ENCODE peak calls at places on chromosomes 4 and X, in seven cellular contexts. One of them, this sample, is unnamed.

GRCh38 chr4:165714650-165715049 is 158.4 kb upstream of the TLL1 start:
- DNase-seq in GM23248: no peak
- DNase-seq in GM23338: no peak
- DNase-seq in MM.1S: no peak
- DNase-seq in hepatocyte: no peak
- DNase-seq in SK-N-SH: no peak
- DNase-seq in neural progenitor cell: no peak
- DNase-seq in this sample: no peak

GRCh38 chrX:130299279-130300009 is 30.7 kb upstream of the ZNF280C start:
- DNase-seq in GM23338: peak; percentile 13
- DNase-seq in MM.1S: peak; percentile 50
- DNase-seq in hepatocyte: no peak
- DNase-seq in neural progenitor cell: no peak
- DNase-seq in SK-N-SH: peak; percentile 42
- DNase-seq in GM23248: no peak
- DNase-seq in this sample: no peak

GRCh38 chrX:18617351-18617750 is 54.6 kb downstream of the RS1 start:
- DNase-seq in GM23248: peak; percentile 47
- DNase-seq in SK-N-SH: no peak
- DNase-seq in hepatocyte: peak; percentile 65
- DNase-seq in MM.1S: no peak
- DNase-seq in GM23338: no peak
- DNase-seq in neural progenitor cell: peak; percentile 6
- DNase-seq in this sample: peak; percentile 89

GRCh38 chr4:98519268-98519993 is 139.0 kb downstream of the TSPAN5 start:
- DNase-seq in GM23248: peak; percentile 63
- DNase-seq in SK-N-SH: no peak
- DNase-seq in MM.1S: no peak
- DNase-seq in neural progenitor cell: no peak
- DNase-seq in hepatocyte: no peak
- DNase-seq in GM23338: no peak
- DNase-seq in this sample: no peak

GRCh38 chrX:69236641-69237040 is 71.4 kb upstream of the PJA1 start:
- DNase-seq in MM.1S: no peak
- DNase-seq in SK-N-SH: no peak
- DNase-seq in neural progenitor cell: no peak
- DNase-seq in hepatocyte: no peak
- DNase-seq in GM23338: no peak
- DNase-seq in GM23248: no peak
- DNase-seq in this sample: no peak

GRCh38 chrX:133786382-133786781 is 199.0 kb downstream of the GPC3 start:
- DNase-seq in hepatocyte: no peak
- DNase-seq in neural progenitor cell: no peak
- DNase-seq in GM23248: no peak
- DNase-seq in MM.1S: no peak
- DNase-seq in GM23338: no peak
- DNase-seq in SK-N-SH: no peak
- DNase-seq in this sample: no peak

GRCh38 chr4:82680834-82681233 is 117.8 kb downstream of the SCD5 start:
- DNase-seq in GM23338: peak; percentile 27
- DNase-seq in SK-N-SH: no peak
- DNase-seq in GM23248: no peak
- DNase-seq in hepatocyte: no peak
- DNase-seq in MM.1S: no peak
- DNase-seq in neural progenitor cell: no peak
- DNase-seq in this sample: no peak

GRCh38 chrX:40245411-40246140 is 147.8 kb upstream of the BCOR start:
- DNase-seq in GM23248: peak; percentile 5
- DNase-seq in GM23338: no peak
- DNase-seq in hepatocyte: peak; percentile 28
- DNase-seq in SK-N-SH: no peak
- DNase-seq in neural progenitor cell: no peak
- DNase-seq in MM.1S: no peak
- DNase-seq in this sample: no peak

GRCh38 chrX:48794993-48795501 is 6.8 kb upstream of the HDAC6 start:
- DNase-seq in GM23338: no peak
- DNase-seq in GM23248: peak; percentile 58
- DNase-seq in MM.1S: no peak
- DNase-seq in neural progenitor cell: no peak
- DNase-seq in hepatocyte: peak; percentile 61
- DNase-seq in SK-N-SH: no peak
- DNase-seq in this sample: peak; percentile 61

GRCh38 chrX:18886344-18887161 is 97.4 kb downstream of the PHKA2 start:
- DNase-seq in hepatocyte: peak; percentile 76
- DNase-seq in SK-N-SH: peak; percentile 62
- DNase-seq in GM23338: peak; percentile 70
- DNase-seq in neural progenitor cell: peak; percentile 69
- DNase-seq in MM.1S: peak; percentile 62
- DNase-seq in GM23248: peak; percentile 74
- DNase-seq in this sample: peak; percentile 70

GRCh38 chr4:153534792-153535629 is 68.9 kb downstream of the TMEM131L start:
- DNase-seq in MM.1S: no peak
- DNase-seq in neural progenitor cell: no peak
- DNase-seq in SK-N-SH: no peak
- DNase-seq in hepatocyte: no peak
- DNase-seq in GM23338: no peak
- DNase-seq in GM23248: no peak
- DNase-seq in this sample: no peak

GRCh38 chr4:98801259-98801725 is 127.6 kb downstream of the EIF4E start:
- DNase-seq in hepatocyte: peak; percentile 24
- DNase-seq in neural progenitor cell: peak; percentile 87
- DNase-seq in MM.1S: no peak
- DNase-seq in GM23248: no peak
- DNase-seq in GM23338: no peak
- DNase-seq in SK-N-SH: no peak
- DNase-seq in this sample: no peak

GRCh38 chr4:144666539-144667175 is 20.7 kb downstream of the HHIP start:
- DNase-seq in neural progenitor cell: no peak
- DNase-seq in GM23248: peak; percentile 24
- DNase-seq in MM.1S: no peak
- DNase-seq in SK-N-SH: no peak
- DNase-seq in hepatocyte: no peak
- DNase-seq in GM23338: no peak
- DNase-seq in this sample: peak; percentile 72

GRCh38 chr4:99235955-99236354 is 16.9 kb upstream of the ADH6 start:
- DNase-seq in SK-N-SH: no peak
- DNase-seq in hepatocyte: no peak
- DNase-seq in neural progenitor cell: no peak
- DNase-seq in MM.1S: no peak
- DNase-seq in GM23338: no peak
- DNase-seq in GM23248: no peak
- DNase-seq in this sample: no peak

GRCh38 chr4:169311643-169312365 is 41.0 kb upstream of the SH3RF1 start:
- DNase-seq in GM23338: peak; percentile 94
- DNase-seq in MM.1S: peak; percentile 20
- DNase-seq in hepatocyte: peak; percentile 71
- DNase-seq in neural progenitor cell: peak; percentile 81
- DNase-seq in GM23248: peak; percentile 60
- DNase-seq in SK-N-SH: peak; percentile 51
- DNase-seq in this sample: peak; percentile 53

GRCh38 chr4:173436149-173436579 is 37.2 kb upstream of the SCRG1 start:
- DNase-seq in MM.1S: no peak
- DNase-seq in SK-N-SH: no peak
- DNase-seq in hepatocyte: peak; percentile 28
- DNase-seq in GM23338: peak; percentile 33
- DNase-seq in neural progenitor cell: peak; percentile 6
- DNase-seq in GM23248: peak; percentile 91
- DNase-seq in this sample: no peak

GRCh38 chrX:66163849-66164401 is at the start of gene HEPH:
- DNase-seq in hepatocyte: peak; percentile 36
- DNase-seq in SK-N-SH: no peak
- DNase-seq in GM23338: peak; percentile 68
- DNase-seq in GM23248: peak; percentile 63
- DNase-seq in MM.1S: no peak
- DNase-seq in neural progenitor cell: peak; percentile 65
- DNase-seq in this sample: no peak

GRCh38 chr4:10104211-10104990 is 12.2 kb downstream of the WDR1 start:
- DNase-seq in GM23248: peak; percentile 61
- DNase-seq in GM23338: no peak
- DNase-seq in neural progenitor cell: peak; percentile 62
- DNase-seq in MM.1S: peak; percentile 69
- DNase-seq in hepatocyte: no peak
- DNase-seq in SK-N-SH: no peak
- DNase-seq in this sample: no peak

GRCh38 chrX:151793886-151794285 is 59.3 kb downstream of the CNGA2 start:
- DNase-seq in GM23248: no peak
- DNase-seq in hepatocyte: no peak
- DNase-seq in SK-N-SH: no peak
- DNase-seq in MM.1S: no peak
- DNase-seq in GM23338: no peak
- DNase-seq in neural progenitor cell: no peak
- DNase-seq in this sample: no peak

GRCh38 chrX:125327891-125328290 is 8.2 kb downstream of the TEX13C start:
- DNase-seq in MM.1S: no peak
- DNase-seq in SK-N-SH: no peak
- DNase-seq in hepatocyte: no peak
- DNase-seq in GM23248: no peak
- DNase-seq in neural progenitor cell: no peak
- DNase-seq in GM23338: no peak
- DNase-seq in this sample: no peak

GRCh38 chrX:153889123-153889522 is 3.1 kb upstream of the L1CAM start:
- DNase-seq in neural progenitor cell: no peak
- DNase-seq in GM23338: no peak
- DNase-seq in GM23248: no peak
- DNase-seq in SK-N-SH: no peak
- DNase-seq in hepatocyte: no peak
- DNase-seq in MM.1S: no peak
- DNase-seq in this sample: no peak

DNA sequence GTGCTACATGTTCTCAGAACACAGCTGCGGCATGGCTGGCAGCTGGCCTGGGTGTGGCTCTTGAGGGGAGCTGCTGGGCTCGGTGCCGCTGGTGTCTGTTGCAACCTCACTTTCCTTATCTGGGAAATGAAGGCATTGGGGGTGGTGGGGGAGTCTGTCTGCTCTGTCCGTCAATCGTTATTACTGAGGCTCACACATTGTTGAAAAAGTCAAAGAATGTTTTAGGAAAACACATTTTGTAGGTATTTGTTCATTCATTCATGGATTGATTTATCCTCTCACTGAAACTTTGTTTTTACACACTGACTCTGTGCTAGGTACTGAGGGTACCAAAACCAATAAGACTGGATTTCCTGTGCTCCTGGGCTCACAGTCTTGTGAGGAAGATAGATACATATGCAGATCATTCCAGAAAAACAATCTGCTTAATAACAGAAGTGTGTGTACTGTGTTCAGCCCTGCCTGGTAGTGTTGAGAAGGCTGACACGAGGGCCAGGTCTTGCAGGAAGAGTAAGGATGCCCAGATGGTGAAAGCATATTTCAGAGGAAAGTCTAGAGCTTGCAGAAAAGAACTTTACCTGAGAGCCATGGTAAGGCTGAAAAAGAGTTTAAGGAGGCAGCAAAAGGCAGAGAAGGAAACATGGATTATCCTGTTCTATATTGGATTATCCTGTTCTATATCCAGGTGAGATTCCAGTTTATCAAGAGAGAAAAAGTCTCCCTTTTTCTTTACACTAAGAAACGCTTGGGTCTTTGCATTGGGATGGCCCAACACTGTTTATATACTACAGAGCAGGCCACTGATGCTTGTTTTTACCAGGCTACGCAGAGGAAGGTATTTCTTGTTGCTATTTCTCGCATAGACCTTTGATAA is 217.8 kb downstream of the PTTG2 start:
- DNase-seq in GM23338: no peak
- DNase-seq in hepatocyte: no peak
- DNase-seq in GM23248: peak; percentile 66
- DNase-seq in neural progenitor cell: no peak
- DNase-seq in SK-N-SH: no peak
- DNase-seq in MM.1S: peak; percentile 86
- DNase-seq in this sample: no peak
- TF ChIP-seq EZH2phosphoT487 in GM23338: no peak
- TF ChIP-seq EZH2phosphoT487 in hepatocyte: no peak
- TF ChIP-seq EZH2phosphoT487 in GM23248: no peak
- TF ChIP-seq EZH2phosphoT487 in neural progenitor cell: no peak
- TF ChIP-seq EZH2phosphoT487 in SK-N-SH: no peak
- TF ChIP-seq EZH2phosphoT487 in MM.1S: no peak
- TF ChIP-seq EZH2phosphoT487 in this sample: no peak

GRCh38 chr4:94871644-94872305 is 114.0 kb downstream of the BMPR1B start:
- DNase-seq in MM.1S: no peak
- DNase-seq in GM23248: no peak
- DNase-seq in neural progenitor cell: no peak
- DNase-seq in hepatocyte: no peak
- DNase-seq in GM23338: no peak
- DNase-seq in SK-N-SH: peak; percentile 72
- DNase-seq in this sample: no peak
- TF ChIP-seq EZH2phosphoT487 in MM.1S: no peak
- TF ChIP-seq EZH2phosphoT487 in GM23248: no peak
- TF ChIP-seq EZH2phosphoT487 in neural progenitor cell: no peak
- TF ChIP-seq EZH2phosphoT487 in hepatocyte: no peak
- TF ChIP-seq EZH2phosphoT487 in GM23338: no peak
- TF ChIP-seq EZH2phosphoT487 in SK-N-SH: no peak
- TF ChIP-seq EZH2phosphoT487 in this sample: no peak

GRCh38 chr4:124686279-124686678 is 26.3 kb downstream of the ANKRD50 start:
- DNase-seq in SK-N-SH: peak; percentile 6
- DNase-seq in neural progenitor cell: peak; percentile 69
- DNase-seq in GM23248: no peak
- DNase-seq in MM.1S: no peak
- DNase-seq in hepatocyte: no peak
- DNase-seq in GM23338: peak; percentile 82
- DNase-seq in this sample: no peak

GRCh38 chr4:124684301-124684700 is 28.2 kb downstream of the ANKRD50 start:
- DNase-seq in GM23248: no peak
- DNase-seq in GM23338: no peak
- DNase-seq in MM.1S: no peak
- DNase-seq in neural progenitor cell: no peak
- DNase-seq in SK-N-SH: no peak
- DNase-seq in hepatocyte: no peak
- DNase-seq in this sample: peak; percentile 17

GRCh38 chr4:124691801-124692200 is 20.7 kb downstream of the ANKRD50 start:
- DNase-seq in GM23248: no peak
- DNase-seq in hepatocyte: no peak
- DNase-seq in GM23338: no peak
- DNase-seq in MM.1S: no peak
- DNase-seq in SK-N-SH: no peak
- DNase-seq in neural progenitor cell: no peak
- DNase-seq in this sample: no peak

DNA sequence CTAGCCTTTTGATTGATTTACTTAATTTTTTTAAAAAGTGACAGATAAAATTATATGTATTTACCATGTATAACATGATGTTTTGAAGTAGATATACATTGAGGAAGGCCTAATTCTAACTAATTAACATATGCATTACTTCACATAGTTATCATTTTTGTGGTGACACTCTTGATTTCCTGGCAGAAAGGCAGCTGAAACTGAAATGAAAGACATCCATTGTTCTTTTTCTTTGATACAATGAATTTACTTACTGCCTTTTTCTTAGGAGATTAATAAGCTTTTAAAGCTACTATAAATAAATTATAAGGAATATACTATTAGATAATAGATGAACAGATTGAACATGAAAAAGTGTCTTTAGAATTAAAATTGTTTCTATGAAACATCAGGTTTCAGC is 26.7 kb downstream of the ANKRD50 start:
- DNase-seq in MM.1S: peak; percentile 24
- DNase-seq in GM23338: no peak
- DNase-seq in GM23248: no peak
- DNase-seq in neural progenitor cell: no peak
- DNase-seq in hepatocyte: no peak
- DNase-seq in SK-N-SH: no peak
- DNase-seq in this sample: no peak
- TF ChIP-seq EZH2phosphoT487 in MM.1S: no peak
- TF ChIP-seq EZH2phosphoT487 in GM23338: no peak
- TF ChIP-seq EZH2phosphoT487 in GM23248: no peak
- TF ChIP-seq EZH2phosphoT487 in neural progenitor cell: no peak
- TF ChIP-seq EZH2phosphoT487 in hepatocyte: no peak
- TF ChIP-seq EZH2phosphoT487 in SK-N-SH: no peak
- TF ChIP-seq EZH2phosphoT487 in this sample: no peak

GRCh38 chr4:147831452-147832192 is 99.7 kb downstream of the ARHGAP10 start:
- DNase-seq in SK-N-SH: no peak
- DNase-seq in neural progenitor cell: no peak
- DNase-seq in GM23248: peak; percentile 95
- DNase-seq in MM.1S: no peak
- DNase-seq in GM23338: no peak
- DNase-seq in hepatocyte: peak; percentile 61
- DNase-seq in this sample: peak; percentile 89
- TF ChIP-seq EZH2phosphoT487 in SK-N-SH: no peak
- TF ChIP-seq EZH2phosphoT487 in neural progenitor cell: no peak
- TF ChIP-seq EZH2phosphoT487 in GM23248: no peak
- TF ChIP-seq EZH2phosphoT487 in MM.1S: no peak
- TF ChIP-seq EZH2phosphoT487 in GM23338: no peak
- TF ChIP-seq EZH2phosphoT487 in hepatocyte: no peak
- TF ChIP-seq EZH2phosphoT487 in this sample: no peak